ENCODE peak calls at places on chromosomes 6 and 20, in seven cellular contexts. X is NCI-H2029; Y is HEK293T; W is H7; E is AG20443; T is stimulated activated CD4-positive, alpha-beta T cell treated with anti-CD3 and anti-CD28 coated beads, Interleukin-4, amount 100 ng/mL, for 1 hour; Z is foreskin fibroblast. P is an unnamed sample.

GRCh38 chr6:110476046-110476849 is at the start of gene SLC22A16:
- DNase-seq in Y (no peak), Z (peak; percentile 49), W (peak; percentile 60), X (no peak), E (peak; percentile 54), T (no peak), P (no peak)

GRCh38 chr6:14642106-14642505 is 524.5 kb downstream of the CD83 start:
- DNase-seq in W (no peak), T (no peak), Z (no peak), E (no peak), X (no peak), Y (no peak), P (no peak)

GRCh38 chr6:43896474-43896873 is 126.5 kb downstream of the VEGFA start:
- DNase-seq in E (no peak), T (no peak), Z (no peak), X (no peak), W (no peak), Y (no peak), P (peak; percentile 50)

GRCh38 chr6:15329154-15329781 is 83.4 kb downstream of the JARID2 start:
- DNase-seq in Y (no peak), E (peak; percentile 92), X (no peak), T (no peak), Z (peak; percentile 97), W (no peak), P (no peak)

GRCh38 chr20:58690851-58691250 is 1.7 kb upstream of the NPEPL1 start:
- DNase-seq in X (no peak), W (no peak), Z (peak; percentile 69), Y (no peak), E (peak; percentile 36), T (no peak), P (no peak)

GRCh38 chr6:50791900-50792508 is 26.7 kb upstream of the TFAP2B start:
- DNase-seq in W (peak; percentile 59), T (no peak), X (peak; percentile 37), Z (peak; percentile 1), Y (peak; percentile 42), E (peak; percentile 59), P (peak; percentile 63)

GRCh38 chr20:47051936-47052566 is 157.4 kb downstream of the EYA2 start:
- DNase-seq in X (no peak), W (no peak), T (no peak), E (no peak), Z (no peak), Y (no peak), P (no peak)

GRCh38 chr6:69456086-69456485 is 340.7 kb downstream of the LMBRD1 start:
- DNase-seq in Z (no peak), X (peak; percentile 52), E (no peak), W (no peak), T (no peak), Y (no peak), P (no peak)